ENCODE peak calls at places on chromosomes 1 and 21, in nine cellular contexts. P is sigmoid colon; V is naive thymus-derived CD4-positive, alpha-beta T cell; U is heart left ventricle; Q is left ventricle myocardium inferior; I is neural progenitor cell; Z is breast epithelium; D is right cardiac atrium; J is cardiac muscle cell. K is an unnamed sample.

GRCh38 chr1:40042337-40042736 is 1.8 kb downstream of the CAP1 start:
- DNase-seq in P (no peak), V (no peak), U (no peak), Q (no peak), I (no peak), Z (no peak), D (no peak), J (no peak), K (no peak)

GRCh38 chr21:35942211-35943144 is 117.8 kb downstream of the SETD4 start:
- DNase-seq in P (no peak), V (no peak), U (no peak), Q (no peak), I (no peak), Z (no peak), D (no peak), J (no peak), K (no peak)

GRCh38 chr21:33936221-33937038 is 20.8 kb upstream of the ATP5PO start:
- DNase-seq in P (no peak), V (no peak), U (no peak), Q (no peak), I (no peak), Z (no peak), D (no peak), J (no peak), K (peak; percentile 44)

GRCh38 chr1:109824349-109825115 is 60.8 kb upstream of the EPS8L3 start:
- DNase-seq in P (no peak), V (no peak), U (no peak), Q (no peak), I (no peak), Z (no peak), D (no peak), J (no peak), K (no peak)

GRCh38 chr1:198167436-198167934 is 10.7 kb downstream of the NEK7 start:
- DNase-seq in P (no peak), V (no peak), U (no peak), Q (no peak), I (no peak), Z (no peak), D (no peak), J (peak; percentile 67), K (no peak)

GRCh38 chr1:112074711-112075110 is 85.2 kb upstream of the KCND3 start:
- DNase-seq in P (no peak), V (no peak), U (no peak), Q (no peak), I (no peak), Z (no peak), D (no peak), J (no peak), K (no peak)

GRCh38 chr1:33985166-33985565 is 121.3 kb downstream of the HMGB4 start:
- DNase-seq in P (no peak), V (no peak), U (no peak), Q (no peak), I (peak; percentile 32), Z (no peak), D (no peak), J (no peak), K (no peak)

GRCh38 chr1:244022301-244022700 is 28.8 kb upstream of the ZBTB18 start:
- DNase-seq in P (no peak), V (no peak), U (no peak), Q (no peak), I (no peak), Z (no peak), D (peak; percentile 50), J (no peak), K (no peak)

GRCh38 chr1:160219062-160219929 is 14.1 kb downstream of the PEA15 start:
- DNase-seq in P (peak; percentile 81), V (no peak), U (no peak), Q (peak; percentile 38), I (peak; percentile 79), Z (peak; percentile 61), D (peak; percentile 44), J (peak; percentile 67), K (no peak)

GRCh38 chr1:178684542-178685000 is 40.5 kb upstream of the RALGPS2 start:
- DNase-seq in P (no peak), V (no peak), U (no peak), Q (no peak), I (no peak), Z (no peak), D (no peak), J (no peak), K (no peak)

GRCh38 chr1:21898326-21899155 is 38.6 kb downstream of the HSPG2 start:
- DNase-seq in P (no peak), V (no peak), U (no peak), Q (peak; percentile 73), I (no peak), Z (no peak), D (no peak), J (no peak), K (no peak)

GRCh38 chr21:20730421-20730820 is 267.8 kb upstream of the NCAM2 start:
- DNase-seq in P (no peak), V (no peak), U (no peak), Q (no peak), I (no peak), Z (no peak), D (no peak), J (no peak), K (no peak)

GRCh38 chr1:32998997-32999396 is 34.4 kb upstream of the RNF19B start:
- DNase-seq in P (no peak), V (no peak), U (peak; percentile 79), Q (peak; percentile 62), I (no peak), Z (no peak), D (peak; percentile 54), J (no peak), K (no peak)

GRCh38 chr1:222335586-222335985 is 212.3 kb downstream of the HHIPL2 start:
- DNase-seq in P (no peak), V (no peak), U (no peak), Q (no peak), I (no peak), Z (no peak), D (no peak), J (no peak), K (no peak)

GRCh38 chr1:70386121-70386520 is 24.9 kb upstream of the CTH start:
- DNase-seq in P (no peak), V (no peak), U (no peak), Q (no peak), I (no peak), Z (no peak), D (no peak), J (no peak), K (no peak)

GRCh38 chr21:17612565-17613241 is at the start of gene BTG3:
- DNase-seq in P (peak; percentile 90), V (peak; percentile 80), U (peak; percentile 92), Q (peak; percentile 80), I (peak; percentile 93), Z (peak; percentile 61), D (peak; percentile 89), J (peak; percentile 87), K (peak; percentile 83)

GRCh38 chr1:85494957-85495266 is 30.0 kb upstream of the DDAH1 start:
- DNase-seq in P (peak; percentile 66), V (no peak), U (no peak), Q (no peak), I (peak; percentile 25), Z (no peak), D (no peak), J (peak; percentile 38), K (no peak)

GRCh38 chr1:89405275-89405929 is 41.5 kb downstream of the GBP6 start:
- DNase-seq in P (no peak), V (no peak), U (no peak), Q (no peak), I (no peak), Z (no peak), D (no peak), J (no peak), K (no peak)

GRCh38 chr1:234231061-234231892 is 142.0 kb upstream of the COA6 start:
- DNase-seq in P (no peak), V (no peak), U (peak; percentile 56), Q (no peak), I (no peak), Z (no peak), D (no peak), J (no peak), K (peak; percentile 10)

GRCh38 chr1:247064309-247064708 is 14.3 kb downstream of the ZNF670 start:
- DNase-seq in P (no peak), V (no peak), U (no peak), Q (no peak), I (no peak), Z (no peak), D (no peak), J (no peak), K (no peak)

GRCh38 chr1:247054992-247055415 is 23.6 kb downstream of the ZNF670 start:
- DNase-seq in P (no peak), V (no peak), U (no peak), Q (no peak), I (no peak), Z (no peak), D (no peak), J (no peak), K (no peak)

GRCh38 chr1:247056071-247056470 is 22.5 kb downstream of the ZNF670 start:
- DNase-seq in P (no peak), V (no peak), U (no peak), Q (no peak), I (no peak), Z (no peak), D (no peak), J (no peak), K (no peak)

DNA sequence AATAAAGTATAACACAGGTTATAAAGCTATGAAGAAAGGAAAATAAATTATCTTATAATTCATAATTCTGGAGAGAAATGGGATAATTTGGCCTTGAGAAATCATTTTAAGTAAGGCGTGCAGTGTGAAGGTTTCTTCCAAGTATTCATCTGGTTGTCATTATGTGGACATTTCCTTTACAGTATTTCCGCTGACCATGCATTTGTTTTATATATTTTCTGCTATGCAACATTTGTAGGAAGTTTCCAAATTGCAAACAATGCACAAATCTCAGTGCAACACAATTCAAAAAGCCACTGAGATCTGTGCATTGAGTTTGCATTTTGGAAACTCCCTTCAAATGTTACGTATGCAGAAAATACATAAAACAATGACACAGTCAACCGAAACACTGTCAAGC is 17.8 kb downstream of the ZNF670 start:
- DNase-seq in P (no peak), V (no peak), U (no peak), Q (no peak), I (no peak), Z (no peak), D (no peak), J (no peak), K (no peak)
- H3K9me3 ChIP-seq in P (peaks cover 7% of the 10 kb centered on the region), V (no peaks in the 10 kb centered on the region), U (no peaks in the 10 kb centered on the region), Q (peaks cover 69% of the 10 kb centered on the region), I (peaks cover 37% of the 10 kb centered on the region), Z (no peaks in the 10 kb centered on the region), D (no peaks in the 10 kb centered on the region), J (no peaks in the 10 kb centered on the region), K (peaks cover 2% of the 10 kb centered on the region)

GRCh38 chr1:2951856-2952255 is 69.4 kb upstream of the ACTRT2 start:
- DNase-seq in P (peak; percentile 51), V (no peak), U (peak; percentile 22), Q (peak; percentile 5), I (no peak), Z (no peak), D (no peak), J (no peak), K (no peak)
- H3K9me3 ChIP-seq in P (no peaks in the 10 kb centered on the region), V (no peaks in the 10 kb centered on the region), U (peaks cover 28% of the 10 kb centered on the region), Q (peaks cover 36% of the 10 kb centered on the region), I (peaks cover 26% of the 10 kb centered on the region), Z (peaks cover 9% of the 10 kb centered on the region), D (no peaks in the 10 kb centered on the region), J (no peaks in the 10 kb centered on the region), K (no peaks in the 10 kb centered on the region)

GRCh38 chr1:91570105-91570448 is 69.4 kb downstream of the CDC7 start:
- DNase-seq in P (no peak), V (no peak), U (no peak), Q (no peak), I (no peak), Z (no peak), D (no peak), J (no peak), K (no peak)
- H3K9me3 ChIP-seq in P (no peaks in the 10 kb centered on the region), V (no peaks in the 10 kb centered on the region), U (no peaks in the 10 kb centered on the region), Q (peaks cover 3% of the 10 kb centered on the region), I (no peaks in the 10 kb centered on the region), Z (no peaks in the 10 kb centered on the region), D (no peaks in the 10 kb centered on the region), J (no peaks in the 10 kb centered on the region), K (no peaks in the 10 kb centered on the region)

GRCh38 chr21:44578371-44579055 is 1.9 kb downstream of the KRTAP10-5 start:
- DNase-seq in P (no peak), V (no peak), U (no peak), Q (no peak), I (no peak), Z (peak; percentile 36), D (no peak), J (no peak), K (no peak)
- H3K9me3 ChIP-seq in P (no peaks in the 10 kb centered on the region), V (no peaks in the 10 kb centered on the region), U (peaks cover 21% of the 10 kb centered on the region), Q (peaks cover 41% of the 10 kb centered on the region), I (peaks cover 10% of the 10 kb centered on the region), Z (peaks cover 25% of the 10 kb centered on the region), D (no peaks in the 10 kb centered on the region), J (no peaks in the 10 kb centered on the region), K (no peaks in the 10 kb centered on the region)